ENCODE peak calls at places on chromosomes 1 and 21, in eight cellular contexts. One of them, this sample, is unnamed.

GRCh38 chr1:30775433-30775975 is 17.9 kb upstream of the LAPTM5 start:
- DNase-seq in stromal cell of bone marrow: no peak
- DNase-seq in M059J: no peak
- DNase-seq in RPMI8226: no peak
- DNase-seq in NCI-H1417: no peak
- DNase-seq in IMR-90: no peak
- DNase-seq in Ammon's horn: no peak
- DNase-seq in CD4-positive, alpha-beta T cell: no peak
- DNase-seq in this sample: no peak

GRCh38 chr1:192538407-192539311 is 36.9 kb upstream of the RGS1 start:
- DNase-seq in stromal cell of bone marrow: peak
- DNase-seq in M059J: peak
- DNase-seq in RPMI8226: peak
- DNase-seq in NCI-H1417: no peak
- DNase-seq in IMR-90: peak
- DNase-seq in Ammon's horn: no peak
- DNase-seq in CD4-positive, alpha-beta T cell: no peak
- DNase-seq in this sample: peak

GRCh38 chr1:118154220-118154619 is 30.8 kb downstream of the SPAG17 start:
- DNase-seq in stromal cell of bone marrow: no peak
- DNase-seq in M059J: peak
- DNase-seq in RPMI8226: no peak
- DNase-seq in NCI-H1417: peak
- DNase-seq in IMR-90: peak
- DNase-seq in Ammon's horn: peak
- DNase-seq in CD4-positive, alpha-beta T cell: no peak
- DNase-seq in this sample: peak

GRCh38 chr1:59486595-59486994 is 189.7 kb downstream of the FGGY start:
- DNase-seq in stromal cell of bone marrow: no peak
- DNase-seq in M059J: no peak
- DNase-seq in RPMI8226: no peak
- DNase-seq in NCI-H1417: no peak
- DNase-seq in IMR-90: peak
- DNase-seq in Ammon's horn: no peak
- DNase-seq in CD4-positive, alpha-beta T cell: no peak
- DNase-seq in this sample: no peak

GRCh38 chr21:42234026-42234425 is 15.1 kb downstream of the ABCG1 start:
- DNase-seq in stromal cell of bone marrow: no peak
- DNase-seq in M059J: no peak
- DNase-seq in RPMI8226: peak
- DNase-seq in NCI-H1417: no peak
- DNase-seq in IMR-90: no peak
- DNase-seq in Ammon's horn: no peak
- DNase-seq in CD4-positive, alpha-beta T cell: no peak
- DNase-seq in this sample: no peak

GRCh38 chr1:196608401-196609113 is at the start of gene KCNT2:
- DNase-seq in stromal cell of bone marrow: peak
- DNase-seq in M059J: peak
- DNase-seq in RPMI8226: peak
- DNase-seq in NCI-H1417: no peak
- DNase-seq in IMR-90: peak
- DNase-seq in Ammon's horn: peak
- DNase-seq in CD4-positive, alpha-beta T cell: no peak
- DNase-seq in this sample: no peak

GRCh38 chr21:43323244-43324005 is 103.5 kb downstream of the SIK1 start:
- DNase-seq in stromal cell of bone marrow: no peak
- DNase-seq in M059J: peak
- DNase-seq in RPMI8226: no peak
- DNase-seq in NCI-H1417: no peak
- DNase-seq in IMR-90: no peak
- DNase-seq in Ammon's horn: peak
- DNase-seq in CD4-positive, alpha-beta T cell: no peak
- DNase-seq in this sample: no peak

GRCh38 chr1:167904641-167905040 is 9.3 kb downstream of the ADCY10 start:
- DNase-seq in stromal cell of bone marrow: peak
- DNase-seq in M059J: peak
- DNase-seq in RPMI8226: no peak
- DNase-seq in NCI-H1417: peak
- DNase-seq in IMR-90: peak
- DNase-seq in Ammon's horn: no peak
- DNase-seq in CD4-positive, alpha-beta T cell: no peak
- DNase-seq in this sample: no peak

GRCh38 chr1:119713039-119713537 is 1.4 kb downstream of the PHGDH start:
- DNase-seq in stromal cell of bone marrow: no peak
- DNase-seq in M059J: no peak
- DNase-seq in RPMI8226: no peak
- DNase-seq in NCI-H1417: no peak
- DNase-seq in IMR-90: peak
- DNase-seq in Ammon's horn: peak
- DNase-seq in CD4-positive, alpha-beta T cell: no peak
- DNase-seq in this sample: no peak

GRCh38 chr1:204087181-204087892 is 14.4 kb downstream of the SOX13 start:
- DNase-seq in stromal cell of bone marrow: no peak
- DNase-seq in M059J: no peak
- DNase-seq in RPMI8226: peak
- DNase-seq in NCI-H1417: no peak
- DNase-seq in IMR-90: no peak
- DNase-seq in Ammon's horn: no peak
- DNase-seq in CD4-positive, alpha-beta T cell: no peak
- DNase-seq in this sample: no peak

GRCh38 chr1:116666747-116667576 is 571 bp downstream of the IGSF3 start:
- DNase-seq in stromal cell of bone marrow: no peak
- DNase-seq in M059J: peak
- DNase-seq in RPMI8226: no peak
- DNase-seq in NCI-H1417: peak
- DNase-seq in IMR-90: no peak
- DNase-seq in Ammon's horn: no peak
- DNase-seq in CD4-positive, alpha-beta T cell: no peak
- DNase-seq in this sample: no peak

GRCh38 chr1:89274431-89274857 is 1.8 kb upstream of the GBP5 start:
- DNase-seq in stromal cell of bone marrow: peak
- DNase-seq in M059J: peak
- DNase-seq in RPMI8226: no peak
- DNase-seq in NCI-H1417: no peak
- DNase-seq in IMR-90: peak
- DNase-seq in Ammon's horn: no peak
- DNase-seq in CD4-positive, alpha-beta T cell: no peak
- DNase-seq in this sample: no peak

GRCh38 chr1:180247061-180247460 is 17.0 kb downstream of the LHX4 start:
- DNase-seq in stromal cell of bone marrow: no peak
- DNase-seq in M059J: peak
- DNase-seq in RPMI8226: peak
- DNase-seq in NCI-H1417: no peak
- DNase-seq in IMR-90: peak
- DNase-seq in Ammon's horn: no peak
- DNase-seq in CD4-positive, alpha-beta T cell: no peak
- DNase-seq in this sample: no peak

GRCh38 chr1:156933136-156933535 is 12.7 kb downstream of the LRRC71 start:
- DNase-seq in stromal cell of bone marrow: no peak
- DNase-seq in M059J: no peak
- DNase-seq in RPMI8226: no peak
- DNase-seq in NCI-H1417: no peak
- DNase-seq in IMR-90: no peak
- DNase-seq in Ammon's horn: no peak
- DNase-seq in CD4-positive, alpha-beta T cell: no peak
- DNase-seq in this sample: no peak

GRCh38 chr1:18764362-18764761 is 95.1 kb downstream of the TAS1R2 start:
- DNase-seq in stromal cell of bone marrow: no peak
- DNase-seq in M059J: no peak
- DNase-seq in RPMI8226: no peak
- DNase-seq in NCI-H1417: peak
- DNase-seq in IMR-90: no peak
- DNase-seq in Ammon's horn: no peak
- DNase-seq in CD4-positive, alpha-beta T cell: no peak
- DNase-seq in this sample: no peak

GRCh38 chr1:215405211-215405610 is 161.9 kb upstream of the KCTD3 start:
- DNase-seq in stromal cell of bone marrow: no peak
- DNase-seq in M059J: peak
- DNase-seq in RPMI8226: no peak
- DNase-seq in NCI-H1417: no peak
- DNase-seq in IMR-90: peak
- DNase-seq in Ammon's horn: no peak
- DNase-seq in CD4-positive, alpha-beta T cell: no peak
- DNase-seq in this sample: no peak

GRCh38 chr1:41353744-41354143 is 7.5 kb upstream of the FOXO6 start:
- DNase-seq in stromal cell of bone marrow: no peak
- DNase-seq in M059J: peak
- DNase-seq in RPMI8226: peak
- DNase-seq in NCI-H1417: no peak
- DNase-seq in IMR-90: no peak
- DNase-seq in Ammon's horn: no peak
- DNase-seq in CD4-positive, alpha-beta T cell: no peak
- DNase-seq in this sample: no peak

GRCh38 chr1:67604778-67605177 is 80.2 kb upstream of the GADD45A start:
- DNase-seq in stromal cell of bone marrow: no peak
- DNase-seq in M059J: no peak
- DNase-seq in RPMI8226: no peak
- DNase-seq in NCI-H1417: no peak
- DNase-seq in IMR-90: no peak
- DNase-seq in Ammon's horn: no peak
- DNase-seq in CD4-positive, alpha-beta T cell: no peak
- DNase-seq in this sample: no peak

GRCh38 chr1:94602312-94602711 is 60.8 kb upstream of the F3 start:
- DNase-seq in stromal cell of bone marrow: no peak
- DNase-seq in M059J: peak
- DNase-seq in RPMI8226: peak
- DNase-seq in NCI-H1417: no peak
- DNase-seq in IMR-90: peak
- DNase-seq in Ammon's horn: no peak
- DNase-seq in CD4-positive, alpha-beta T cell: no peak
- DNase-seq in this sample: no peak

GRCh38 chr1:225300381-225300780 is 127.5 kb downstream of the LBR start:
- DNase-seq in stromal cell of bone marrow: no peak
- DNase-seq in M059J: no peak
- DNase-seq in RPMI8226: no peak
- DNase-seq in NCI-H1417: no peak
- DNase-seq in IMR-90: no peak
- DNase-seq in Ammon's horn: no peak
- DNase-seq in CD4-positive, alpha-beta T cell: no peak
- DNase-seq in this sample: no peak

GRCh38 chr1:24205701-24206464 is 18.8 kb upstream of the IFNLR1 start:
- DNase-seq in stromal cell of bone marrow: no peak
- DNase-seq in M059J: no peak
- DNase-seq in RPMI8226: peak
- DNase-seq in NCI-H1417: no peak
- DNase-seq in IMR-90: no peak
- DNase-seq in Ammon's horn: no peak
- DNase-seq in CD4-positive, alpha-beta T cell: no peak
- DNase-seq in this sample: peak

GRCh38 chr1:192376387-192376786 is 59.6 kb downstream of the RGS21 start:
- DNase-seq in stromal cell of bone marrow: no peak
- DNase-seq in M059J: no peak
- DNase-seq in RPMI8226: no peak
- DNase-seq in NCI-H1417: no peak
- DNase-seq in IMR-90: no peak
- DNase-seq in Ammon's horn: no peak
- DNase-seq in CD4-positive, alpha-beta T cell: no peak
- DNase-seq in this sample: no peak

GRCh38 chr1:218377143-218377660 is 32.1 kb downstream of the TGFB2 start:
- DNase-seq in stromal cell of bone marrow: peak
- DNase-seq in M059J: peak
- DNase-seq in RPMI8226: peak
- DNase-seq in NCI-H1417: no peak
- DNase-seq in IMR-90: peak
- DNase-seq in Ammon's horn: no peak
- DNase-seq in CD4-positive, alpha-beta T cell: peak
- DNase-seq in this sample: no peak